ENCODE peak calls at places on chromosome 4, in four cellular contexts. V, D, N and J are unnamed samples.

GRCh38 chr4:100738388-100739165 is 220.8 kb upstream of the EMCN start:
- DNase-seq in N (no peak), D (no peak), V (no peak), J (no peak)

GRCh38 chr4:143352052-143352451 is 15.4 kb downstream of the GAB1 start:
- DNase-seq in V (no peak), N (no peak), D (no peak), J (no peak)

GRCh38 chr4:147793569-147793968 is 61.7 kb downstream of the ARHGAP10 start:
- DNase-seq in D (no peak), N (no peak), V (no peak), J (no peak)

GRCh38 chr4:78293348-78293747 is 236.2 kb downstream of the FRAS1 start:
- DNase-seq in N (no peak), V (no peak), D (no peak), J (no peak)

GRCh38 chr4:76182463-76182862 is 31.2 kb downstream of the SCARB2 start:
- DNase-seq in D (no peak), V (no peak), N (no peak), J (no peak)

GRCh38 chr4:144647095-144647959 is 1.4 kb downstream of the HHIP start:
- DNase-seq in D (peak), N (no peak), V (no peak), J (no peak)

GRCh38 chr4:40241936-40242590 is 45.2 kb downstream of the RHOH start:
- DNase-seq in D (no peak), N (no peak), V (peak), J (no peak)

GRCh38 chr4:123977623-123978022 is 581.0 kb downstream of the SPRY1 start:
- DNase-seq in N (no peak), D (no peak), V (no peak), J (no peak)

GRCh38 chr4:71184195-71184781 is 154.5 kb upstream of the SLC4A4 start:
- DNase-seq in D (peak), V (peak), N (peak), J (peak)

GRCh38 chr4:48947731-48948130 is 38.3 kb upstream of the CWH43 start:
- DNase-seq in D (peak), V (no peak), N (no peak), J (no peak)

GRCh38 chr4:17324431-17324830 is 187.5 kb downstream of the QDPR start:
- DNase-seq in V (peak), D (peak), N (no peak), J (no peak)

GRCh38 chr4:128782875-128783614 is 26.5 kb upstream of the JADE1 start:
- DNase-seq in V (no peak), N (no peak), D (no peak), J (no peak)

GRCh38 chr4:140049024-140049923 is 104.7 kb downstream of the MAML3 start:
- DNase-seq in V (peak), D (no peak), N (no peak), J (no peak)

GRCh38 chr4:2923678-2924173 is 39.5 kb downstream of the NOP14 start:
- DNase-seq in D (no peak), N (no peak), V (no peak), J (no peak)

GRCh38 chr4:71659979-71660378 is 123.9 kb downstream of the GC start:
- DNase-seq in N (no peak), V (no peak), D (no peak), J (no peak)

DNA sequence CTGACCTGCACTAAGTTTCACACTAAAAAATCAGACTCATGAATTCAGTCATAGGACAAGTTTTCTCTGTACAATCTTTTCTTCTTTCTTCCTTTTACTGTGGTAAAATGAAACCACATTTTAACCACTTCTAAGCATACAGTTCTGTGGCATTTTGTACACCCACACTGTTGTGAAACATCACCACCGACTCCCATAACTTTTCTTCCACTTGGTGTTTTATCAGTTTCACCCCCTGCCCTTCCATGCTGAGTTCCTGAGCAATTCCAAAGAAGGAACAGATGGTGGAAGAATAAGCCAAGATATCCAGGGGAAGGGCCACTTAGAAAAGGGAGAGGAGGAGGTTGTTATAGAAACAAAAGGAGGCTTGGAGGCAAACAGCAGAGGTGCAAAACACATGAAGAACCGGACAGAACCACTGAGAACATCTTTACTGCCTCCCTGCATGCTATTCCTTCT is 22.6 kb downstream of the SLC25A4 start:
- DNase-seq in N (no peak), V (peak), D (no peak), J (peak)
- TF ChIP-seq SPI1 in N (no peak), V (no peak), D (no peak), J (no peak)

GRCh38 chr4:6772223-6772928 is 10.2 kb upstream of the KIAA0232 start:
- DNase-seq in V (no peak), D (no peak), N (no peak), J (no peak)
- TF ChIP-seq SPI1 in V (no peak), D (no peak), N (no peak), J (no peak)

GRCh38 chr4:4288098-4288497 is 1.9 kb downstream of the LYAR start:
- DNase-seq in D (no peak), N (no peak), V (no peak), J (no peak)

GRCh38 chr4:4281787-4282186 is 8.2 kb downstream of the LYAR start:
- DNase-seq in N (no peak), D (no peak), V (no peak), J (no peak)

GRCh38 chr4:4289575-4289929 is 402 bp downstream of the LYAR start:
- DNase-seq in D (no peak), N (no peak), V (no peak), J (no peak)

GRCh38 chr4:4289055-4289454 is 899 bp downstream of the LYAR start:
- DNase-seq in D (no peak), V (no peak), N (no peak), J (no peak)

GRCh38 chr4:4284827-4285618 is 4.9 kb downstream of the LYAR start:
- DNase-seq in D (no peak), V (no peak), N (no peak), J (no peak)
- TF ChIP-seq SPI1 in D (no peak), V (no peak), N (no peak), J (no peak)

GRCh38 chr4:41935652-41936021 is 408 bp downstream of the TMEM33 start:
- DNase-seq in V (peak), D (peak), N (peak), J (no peak)
- TF ChIP-seq SPI1 in V (no peak), D (no peak), N (no peak), J (no peak)

GRCh38 chr4:95507147-95507546 is 41.6 kb downstream of the UNC5C start:
- DNase-seq in V (no peak), D (no peak), N (no peak), J (no peak)
- TF ChIP-seq SPI1 in V (no peak), D (no peak), N (no peak), J (no peak)

DNA sequence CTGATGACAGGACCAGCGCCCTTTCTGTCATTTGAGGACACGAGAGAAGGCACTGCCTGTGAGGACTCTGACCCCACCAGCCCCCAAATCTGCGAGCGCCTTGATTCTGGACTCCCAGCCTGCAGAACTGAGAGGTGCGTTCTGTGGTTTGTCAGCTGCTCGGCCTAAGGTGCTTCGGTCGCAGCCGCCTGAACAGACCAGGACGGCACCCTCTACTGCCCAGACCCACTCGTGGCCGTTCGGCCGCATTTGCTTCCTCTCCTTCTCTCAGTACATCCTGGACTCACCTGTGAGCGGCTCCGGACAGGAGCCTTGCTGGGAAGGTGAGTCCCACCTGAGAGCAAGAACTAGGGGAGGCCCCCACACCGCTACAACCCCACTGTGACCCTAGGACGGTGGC is 8.5 kb downstream of the PCGF3 start:
- DNase-seq in N (no peak), D (no peak), V (no peak), J (no peak)
- TF ChIP-seq SPI1 in N (no peak), D (no peak), V (no peak), J (no peak)

DNA sequence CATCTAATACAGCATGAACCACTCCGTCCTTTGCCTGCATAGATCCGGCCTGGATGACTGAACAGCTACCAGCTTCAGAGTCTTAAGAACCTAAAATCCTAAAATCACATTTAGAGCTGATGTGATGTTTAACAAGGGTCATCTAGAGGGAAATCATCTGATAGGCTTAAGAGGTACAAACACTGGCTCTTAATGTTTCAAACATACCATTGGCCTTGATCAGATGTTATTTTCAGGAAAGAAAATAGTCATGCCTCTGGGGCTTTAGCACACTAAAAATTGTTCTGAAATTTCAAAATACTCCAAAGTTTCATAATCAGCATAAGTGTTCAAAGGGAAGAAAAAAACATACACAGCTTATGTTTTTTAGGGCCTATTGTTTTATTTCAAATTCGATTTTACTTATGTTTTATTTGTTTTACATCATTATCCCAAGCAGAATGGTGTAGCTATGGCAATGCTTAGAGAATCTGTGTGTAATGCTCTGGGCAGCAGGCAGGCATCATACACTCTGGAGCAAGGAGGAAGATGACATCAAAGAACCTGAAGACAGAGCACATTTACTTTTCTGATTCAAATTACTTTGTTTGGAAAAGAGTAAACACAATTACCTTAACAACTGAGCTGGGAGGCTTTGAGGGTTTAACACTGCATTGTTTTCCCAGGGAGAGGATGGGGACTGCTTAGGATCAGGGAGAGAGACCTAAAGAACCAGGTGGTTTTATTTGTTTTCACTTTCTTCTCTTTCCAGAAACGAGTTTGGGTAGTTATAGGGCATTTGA is 25.4 kb upstream of the LEF1 start:
- DNase-seq in V (no peak), N (no peak), D (no peak), J (no peak)
- TF ChIP-seq SPI1 in V (no peak), N (no peak), D (no peak), J (no peak)

DNA sequence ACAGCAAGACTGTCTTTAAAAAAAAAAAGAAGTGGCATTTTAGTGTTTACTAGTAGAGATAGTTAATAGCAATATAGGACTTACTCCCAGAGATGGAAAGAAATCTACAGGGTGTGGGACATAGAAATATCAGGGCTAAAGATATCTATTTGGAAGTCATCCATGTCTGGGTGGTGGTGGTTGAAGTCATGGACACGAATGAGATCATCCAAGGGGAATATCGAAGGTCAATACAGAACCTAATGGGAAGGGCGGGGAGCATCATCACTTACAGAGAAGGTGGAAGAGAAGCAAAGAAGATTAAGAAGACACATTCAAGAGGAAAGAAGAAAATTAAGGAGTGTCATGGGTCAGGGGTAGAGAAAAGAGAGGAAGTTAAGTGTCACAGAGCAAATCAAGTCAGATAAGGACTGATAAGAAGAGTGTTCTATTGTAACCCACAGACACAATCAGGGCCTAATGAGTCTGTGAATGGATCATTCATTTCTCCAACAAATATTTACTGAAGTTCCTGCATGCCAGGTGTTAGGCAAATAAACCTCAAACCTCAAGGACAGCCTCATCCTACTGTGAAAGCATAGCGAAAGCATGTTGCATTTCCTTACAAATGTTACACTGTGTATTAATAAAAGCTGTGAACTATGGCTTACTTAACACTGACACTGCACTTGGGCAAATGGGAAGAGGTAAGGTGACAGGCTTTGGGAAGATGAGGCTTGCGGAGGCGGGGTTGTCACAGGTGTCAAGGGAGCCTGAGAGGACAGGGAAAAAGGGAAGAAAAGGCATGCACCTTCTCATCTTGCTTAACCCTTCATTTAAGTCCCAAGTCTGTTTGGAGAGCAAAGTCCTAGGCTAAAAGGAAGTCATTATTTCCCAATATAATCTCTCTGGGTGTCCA is 65.3 kb downstream of the ELOVL6 start:
- DNase-seq in N (no peak), V (no peak), D (no peak), J (no peak)
- TF ChIP-seq SPI1 in N (no peak), V (no peak), D (no peak), J (no peak)

GRCh38 chr4:57989430-57989829 is 879.2 kb upstream of the IGFBP7 start:
- DNase-seq in V (no peak), N (no peak), D (no peak), J (no peak)

GRCh38 chr4:57993934-57994333 is 883.7 kb upstream of the IGFBP7 start:
- DNase-seq in V (no peak), N (no peak), D (no peak), J (no peak)
- TF ChIP-seq SPI1 in V (no peak), N (no peak), D (no peak), J (no peak)

DNA sequence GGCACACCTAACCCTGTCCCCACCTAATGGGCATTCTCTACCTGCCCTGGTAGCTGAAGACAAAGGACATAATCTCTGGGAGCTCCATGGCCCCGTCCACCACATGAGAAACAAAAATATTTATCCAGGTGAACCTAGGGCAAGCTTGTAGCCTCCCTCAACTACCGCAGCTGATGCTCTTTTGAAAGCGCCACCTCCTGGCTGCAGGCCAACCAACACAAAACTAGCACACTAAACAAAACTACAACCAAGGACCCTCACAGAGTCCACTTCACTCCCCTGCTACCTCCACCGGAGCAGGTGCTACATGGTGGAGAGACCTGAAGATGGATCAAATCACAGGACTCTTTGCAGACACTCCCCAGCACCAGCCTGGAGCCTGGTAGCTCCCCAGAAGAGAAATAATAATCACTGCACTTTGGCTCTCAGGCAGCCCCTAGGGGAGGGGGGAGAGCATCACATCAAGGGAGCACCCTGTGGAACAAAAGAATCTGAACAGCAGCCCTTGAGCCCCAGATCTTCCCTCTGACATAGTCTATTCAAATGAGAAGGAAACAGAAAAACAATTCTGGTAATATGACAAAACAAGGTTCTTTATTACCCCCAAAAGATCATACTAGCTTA is 111.3 kb upstream of the ATP8A1 start:
- DNase-seq in D (no peak), N (no peak), V (no peak), J (no peak)
- TF ChIP-seq SPI1 in D (no peak), N (no peak), V (no peak), J (no peak)